ENCODE peak calls at places on chromosomes 5 and 9, in seven cellular contexts. J, N, E, D, T, P and F are unnamed samples.

GRCh38 chr9:112112941-112113399 is 62.1 kb downstream of the SUSD1 start:
- DNase-seq in J (no peak), P (no peak), D (no peak), E (no peak), T (no peak), N (no peak), F (peak)

GRCh38 chr9:127222388-127223095 is 42.0 kb upstream of the GARNL3 start:
- DNase-seq in N (no peak), T (no peak), P (no peak), J (no peak), D (no peak), E (no peak), F (no peak)

GRCh38 chr9:77588319-77588937 is 59.7 kb downstream of the GNA14 start:
- DNase-seq in N (no peak), J (no peak), D (no peak), T (no peak), P (no peak), E (peak), F (no peak)

GRCh38 chr5:5159282-5160108 is 19.4 kb downstream of the ADAMTS16 start:
- DNase-seq in N (no peak), P (no peak), E (no peak), J (no peak), D (no peak), T (no peak), F (no peak)

GRCh38 chr9:90880066-90880465 is 78.4 kb downstream of the SYK start:
- DNase-seq in T (no peak), J (no peak), N (no peak), P (no peak), D (no peak), E (no peak), F (no peak)

GRCh38 chr5:107216587-107216986 is 454.1 kb downstream of the EFNA5 start:
- DNase-seq in J (no peak), T (no peak), D (no peak), P (no peak), N (no peak), E (no peak), F (no peak)

GRCh38 chr5:132807163-132807838 is 5.8 kb upstream of the SOWAHA start:
- DNase-seq in P (no peak), D (no peak), N (peak), E (no peak), J (no peak), T (no peak), F (no peak)

GRCh38 chr5:92884464-92884863 is 696.6 kb downstream of the NR2F1-AS1 start:
- DNase-seq in P (no peak), N (no peak), J (no peak), E (no peak), T (no peak), D (no peak), F (no peak)

GRCh38 chr9:128149951-128150593 is 819 bp downstream of the LCN2 start:
- DNase-seq in E (no peak), P (no peak), N (no peak), D (no peak), J (no peak), T (no peak), F (no peak)

GRCh38 chr5:146805099-146805498 is 73.5 kb downstream of the PPP2R2B start:
- DNase-seq in D (no peak), P (no peak), E (no peak), T (no peak), J (no peak), N (no peak), F (no peak)

GRCh38 chr5:119583684-119584083 is 45.7 kb upstream of the FAM170A start:
- DNase-seq in P (no peak), N (no peak), T (no peak), E (no peak), D (no peak), J (no peak), F (no peak)

GRCh38 chr5:82734291-82734690 is 342.9 kb downstream of the TMEM167A start:
- DNase-seq in P (no peak), J (no peak), E (no peak), N (no peak), T (no peak), D (no peak), F (no peak)

DNA sequence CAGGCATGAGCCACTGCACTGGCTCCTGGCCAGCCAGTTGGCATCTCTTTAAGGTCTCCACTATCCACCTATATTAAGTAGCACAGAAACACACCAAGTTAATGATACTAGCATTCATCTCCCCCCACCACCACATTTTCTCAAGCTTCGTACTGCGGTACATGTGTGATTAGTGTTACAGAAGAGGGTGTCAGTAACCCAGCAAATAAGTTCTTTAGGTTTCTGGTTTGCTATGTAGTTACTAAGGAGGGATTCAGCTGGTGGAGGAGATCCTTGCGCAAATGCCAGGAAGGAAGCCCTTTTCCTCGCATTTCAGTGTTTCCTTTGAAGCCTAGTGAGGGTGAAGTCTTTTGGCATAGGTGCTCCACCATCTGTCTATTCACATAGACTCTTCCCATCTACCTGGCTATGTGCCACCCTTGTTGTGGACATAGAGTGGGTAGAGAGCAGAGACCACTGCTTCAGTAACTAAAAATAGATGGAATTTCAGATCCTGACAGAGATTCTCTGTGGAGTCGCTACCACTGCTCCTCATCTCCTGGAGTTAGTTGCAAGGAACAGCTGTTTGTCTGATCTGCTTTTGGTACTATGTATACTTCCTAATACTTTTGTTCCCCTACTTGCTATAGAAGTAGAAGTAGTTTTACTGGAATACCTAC is 16.7 kb downstream of the UBE2D2 start:
- DNase-seq in N (no peak), J (no peak), D (no peak), E (no peak), T (no peak), P (no peak), F (no peak)
- TF ChIP-seq POLR2A in N (no peak), J (no peak), D (no peak), E (no peak), T (no peak), P (no peak), F (no peak)

GRCh38 chr5:73443725-73444498 is 4.7 kb downstream of the FOXD1 start:
- DNase-seq in N (no peak), E (no peak), T (no peak), J (no peak), P (no peak), D (no peak), F (no peak)

GRCh38 chr5:73446631-73447233 is 1.8 kb downstream of the FOXD1 start:
- DNase-seq in J (no peak), N (no peak), D (no peak), E (no peak), T (no peak), P (no peak), F (no peak)

GRCh38 chr5:73442960-73443627 is 5.5 kb downstream of the FOXD1 start:
- DNase-seq in P (no peak), N (no peak), E (peak), T (no peak), J (no peak), D (no peak), F (no peak)

GRCh38 chr5:73445708-73446630 is 2.6 kb downstream of the FOXD1 start:
- DNase-seq in T (no peak), P (no peak), N (no peak), D (no peak), E (no peak), J (no peak), F (no peak)

GRCh38 chr5:73444499-73445432 is 3.8 kb downstream of the FOXD1 start:
- DNase-seq in P (no peak), T (no peak), E (no peak), J (no peak), D (no peak), N (no peak), F (no peak)
- H3K27ac ChIP-seq in P (no peak), T (peak), E (peak), J (no peak), D (no peak), N (no peak), F (no peak)

GRCh38 chr9:137435980-137436760 is 5.0 kb downstream of the ENTPD8 start:
- DNase-seq in T (no peak), J (peak), D (no peak), N (peak), P (peak), E (peak), F (peak)
- TF ChIP-seq POLR2A in T (no peak), J (no peak), D (no peak), N (no peak), P (no peak), E (no peak), F (no peak)

GRCh38 chr5:77241444-77241843 is 31.0 kb downstream of the PDE8B start:
- DNase-seq in N (no peak), D (no peak), T (no peak), J (peak), E (no peak), P (no peak), F (no peak)

GRCh38 chr5:77235881-77236560 is 25.5 kb downstream of the PDE8B start:
- DNase-seq in T (no peak), N (no peak), E (no peak), D (no peak), J (no peak), P (no peak), F (no peak)

GRCh38 chr5:77239126-77239741 is 28.8 kb downstream of the PDE8B start:
- DNase-seq in D (no peak), N (no peak), J (no peak), E (no peak), P (no peak), T (no peak), F (no peak)
- H3K27ac ChIP-seq in D (no peak), N (no peak), J (no peak), E (no peak), P (no peak), T (no peak), F (no peak)

DNA sequence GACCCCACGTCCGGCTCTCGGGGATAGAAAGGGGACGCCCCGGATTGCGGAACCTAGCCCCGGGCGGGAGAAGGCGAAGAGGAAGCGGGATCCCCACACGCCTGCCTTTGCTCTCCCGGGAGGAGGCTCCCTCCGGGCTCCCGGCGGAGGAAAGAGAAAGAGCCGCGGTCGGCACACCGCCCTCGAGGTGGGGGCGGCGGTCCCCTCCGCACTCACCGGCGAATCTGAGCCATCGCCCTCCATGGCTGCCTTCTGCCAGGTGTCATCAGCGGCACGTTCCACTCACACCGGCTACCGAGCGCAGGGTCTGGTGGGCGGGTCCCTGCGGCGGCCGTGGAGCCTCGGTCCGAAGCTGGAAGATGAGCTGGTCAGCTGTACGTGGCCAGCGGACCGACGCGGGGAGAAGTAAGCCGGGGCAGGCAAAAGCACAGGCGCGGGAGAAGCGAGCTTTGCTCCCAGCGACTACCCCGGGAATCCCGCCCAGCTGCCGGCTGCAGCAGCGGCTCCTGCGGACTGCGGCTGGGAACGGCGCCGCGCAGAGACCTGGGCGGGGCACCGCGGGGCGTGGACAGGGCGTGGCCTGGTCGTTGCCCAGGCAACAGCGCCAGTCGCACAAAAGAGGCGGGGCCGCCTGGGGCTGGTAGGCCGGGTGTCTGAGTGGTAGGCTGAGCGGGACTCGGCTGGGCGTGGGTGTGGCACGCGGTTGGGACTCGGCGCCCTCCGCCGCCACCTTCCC is at the start of gene TRIM36:
- DNase-seq in E (peak), P (peak), N (peak), J (peak), T (peak), D (peak), F (peak)
- TF ChIP-seq POLR2A in E (no peak), P (peak), N (no peak), J (peak), T (peak), D (peak), F (peak)

GRCh38 chr5:59161206-59162105 is 578.6 kb downstream of the RAB3C start:
- DNase-seq in J (no peak), E (no peak), N (no peak), P (no peak), D (no peak), T (no peak), F (no peak)

GRCh38 chr5:59164041-59164830 is 581.4 kb downstream of the RAB3C start:
- DNase-seq in T (no peak), J (no peak), E (peak), D (no peak), P (no peak), N (no peak), F (no peak)

GRCh38 chr5:59158165-59158564 is 575.3 kb downstream of the RAB3C start:
- DNase-seq in D (peak), J (no peak), N (no peak), P (no peak), E (peak), T (no peak), F (no peak)

GRCh38 chr5:59157001-59157527 is 574.2 kb downstream of the RAB3C start:
- DNase-seq in J (no peak), N (no peak), E (no peak), T (no peak), P (no peak), D (no peak), F (no peak)

GRCh38 chr5:59158637-59159391 is 575.9 kb downstream of the RAB3C start:
- DNase-seq in E (no peak), P (no peak), D (no peak), T (no peak), J (no peak), N (no peak), F (no peak)
- H3K27ac ChIP-seq in E (no peak), P (no peak), D (peak), T (no peak), J (no peak), N (peak), F (no peak)

GRCh38 chr9:37372839-37373238 is 49.7 kb upstream of the GRHPR start:
- DNase-seq in N (no peak), J (no peak), E (no peak), D (no peak), T (no peak), P (no peak), F (no peak)

GRCh38 chr9:37370282-37370681 is 52.2 kb upstream of the GRHPR start:
- DNase-seq in E (no peak), T (no peak), P (no peak), J (no peak), D (no peak), N (no peak), F (no peak)

GRCh38 chr9:37369671-37370070 is 52.8 kb upstream of the GRHPR start:
- DNase-seq in N (no peak), P (no peak), D (no peak), T (no peak), E (no peak), J (no peak), F (no peak)

GRCh38 chr9:37371565-37372464 is 50.7 kb upstream of the GRHPR start:
- DNase-seq in E (peak), P (no peak), D (no peak), N (no peak), T (no peak), J (no peak), F (no peak)

DNA sequence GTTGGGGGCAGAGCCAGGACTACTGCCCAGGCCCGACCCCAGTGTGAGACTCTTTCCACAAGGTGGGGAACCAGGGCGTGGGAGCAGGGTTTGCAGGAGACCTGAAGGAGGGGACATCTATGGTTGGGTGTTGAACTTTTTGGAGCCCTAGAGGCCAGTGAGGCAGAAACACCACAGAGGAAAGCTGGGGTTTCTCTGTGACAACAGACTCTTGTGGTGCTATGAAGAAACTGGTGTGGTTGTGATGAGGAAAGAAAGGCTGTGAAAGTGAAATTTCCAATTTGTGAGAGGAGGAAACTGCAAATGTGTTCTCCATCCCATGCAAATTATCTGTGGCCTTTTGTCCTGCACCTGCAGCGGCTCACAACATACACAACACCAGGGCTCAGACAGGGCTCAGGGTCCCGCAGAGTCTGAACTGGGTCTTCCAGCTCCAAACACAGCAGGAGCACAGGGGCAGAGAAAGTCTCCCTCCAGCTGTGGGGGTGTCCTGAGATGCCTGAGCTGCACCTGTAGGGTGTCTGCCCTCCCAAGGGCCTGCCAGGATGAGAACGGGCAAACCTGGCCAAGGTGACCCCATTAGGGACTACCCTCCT is 51.4 kb upstream of the GRHPR start:
- DNase-seq in D (no peak), T (no peak), P (no peak), J (no peak), E (no peak), N (no peak), F (no peak)
- TF ChIP-seq POLR2A in D (no peak), T (no peak), P (no peak), J (no peak), E (no peak), N (no peak), F (no peak)

GRCh38 chr5:123508441-123508840 is 3.5 kb upstream of the CSNK1G3 start:
- DNase-seq in D (no peak), N (no peak), P (no peak), J (no peak), T (no peak), E (no peak), F (no peak)
- H3K27ac ChIP-seq in D (no peak), N (peak), P (no peak), J (no peak), T (no peak), E (no peak), F (no peak)

DNA sequence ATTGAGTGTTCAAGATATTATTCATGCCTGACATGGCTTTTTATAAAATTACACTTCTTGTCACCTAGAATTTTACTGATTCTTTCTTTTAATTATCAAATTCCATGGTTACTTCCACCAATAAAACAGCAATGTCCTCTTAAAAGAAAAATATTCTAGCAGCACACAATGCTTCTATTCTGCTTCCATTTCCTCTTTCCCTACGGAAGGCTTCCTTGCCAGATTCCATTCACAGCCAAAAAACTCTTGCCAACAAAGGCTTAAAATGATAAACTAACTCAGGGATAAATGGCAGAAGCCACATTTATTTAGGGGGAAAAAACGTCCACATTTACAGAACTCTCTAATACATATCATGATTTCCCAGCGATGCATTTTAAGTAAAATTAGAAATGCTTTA is 111.6 kb downstream of the CTNND2 start:
- DNase-seq in J (no peak), P (no peak), E (no peak), D (no peak), N (no peak), T (no peak), F (no peak)
- TF ChIP-seq POLR2A in J (no peak), P (no peak), E (no peak), D (no peak), N (no peak), T (no peak), F (no peak)